ENCODE peak calls at places on chromosomes 11 and 22, in four cellular contexts. Y, N, A and P are unnamed samples.

GRCh38 chr11:24324211-24324610 is 172.6 kb upstream of the LUZP2 start:
- DNase-seq in A (peak; percentile 56), N (no peak), Y (no peak), P (no peak)

GRCh38 chr11:1749787-1750351 is 526 bp downstream of the IFITM10 start:
- DNase-seq in Y (no peak), A (peak; percentile 66), N (no peak), P (no peak)

GRCh38 chr11:67264260-67264659 is 2.0 kb upstream of the GRK2 start:
- DNase-seq in N (no peak), Y (no peak), A (no peak), P (no peak)

GRCh38 chr22:17773606-17774205 is 563 bp downstream of the BID start:
- DNase-seq in A (peak; percentile 58), Y (peak; percentile 63), N (no peak), P (peak; percentile 70)

GRCh38 chr11:116986521-116987105 is 111.6 kb downstream of the SIK3 start:
- DNase-seq in A (peak; percentile 75), N (no peak), Y (no peak), P (no peak)

GRCh38 chr11:127710831-127711230 is 710.3 kb upstream of the KIRREL3 start:
- DNase-seq in A (no peak), N (no peak), Y (no peak), P (no peak)

GRCh38 chr11:64102005-64102738 is 63.7 kb downstream of the MACROD1 start:
- DNase-seq in N (no peak), Y (no peak), A (no peak), P (no peak)

GRCh38 chr11:31986201-31986889 is 104.5 kb upstream of the RCN1 start:
- DNase-seq in A (no peak), N (no peak), Y (no peak), P (no peak)

GRCh38 chr22:26406118-26406517 is 22.9 kb upstream of the ASPHD2 start:
- DNase-seq in N (no peak), Y (no peak), A (no peak), P (no peak)

GRCh38 chr11:110431212-110432073 is 1.7 kb downstream of the FDX1 start:
- DNase-seq in Y (no peak), N (no peak), A (no peak), P (no peak)

GRCh38 chr11:36405585-36406367 is 104.3 kb downstream of the TRAF6 start:
- DNase-seq in N (no peak), A (no peak), Y (no peak), P (no peak)

GRCh38 chr11:129023968-129024676 is 81.5 kb upstream of the TP53AIP1 start:
- DNase-seq in N (no peak), Y (peak; percentile 3), A (peak; percentile 62), P (peak; percentile 2)

GRCh38 chr11:96130061-96130460 is 206.2 kb upstream of the MTMR2 start:
- DNase-seq in Y (no peak), A (no peak), N (no peak), P (no peak)